ENCODE peak calls at places on chromosomes 7 and 10, in four cellular contexts. B is left lung, F is cardiac muscle cell, O is cardiac septum. J is an unnamed sample.

GRCh38 chr7:45157653-45158401 is at the start of gene RAMP3:
- DNase-seq in B (peak), F (peak), O (peak), J (no peak)

GRCh38 chr10:128185627-128186026 is 59.4 kb upstream of the MKI67 start:
- DNase-seq in B (no peak), F (no peak), O (no peak), J (no peak)

GRCh38 chr10:102654566-102654965 is 10.3 kb downstream of the TRIM8 start:
- DNase-seq in B (peak), F (no peak), O (no peak), J (no peak)

GRCh38 chr7:86207740-86208139 is 436.0 kb upstream of the GRM3 start:
- DNase-seq in B (no peak), F (no peak), O (no peak), J (no peak)

GRCh38 chr7:30450123-30450982 is 28.2 kb downstream of the NOD1 start:
- DNase-seq in B (no peak), F (no peak), O (no peak), J (no peak)

GRCh38 chr7:17832820-17833219 is 107.5 kb downstream of the SNX13 start:
- DNase-seq in B (no peak), F (no peak), O (no peak), J (no peak)

GRCh38 chr7:111710839-111711380 is 148.6 kb upstream of the IMMP2L start:
- DNase-seq in B (no peak), F (no peak), O (no peak), J (no peak)

GRCh38 chr10:71920540-71921318 is 43.5 kb upstream of the CHST3 start:
- DNase-seq in B (no peak), F (no peak), O (no peak), J (no peak)

GRCh38 chr7:76262683-76263402 is 39.6 kb upstream of the HSPB1 start:
- DNase-seq in B (no peak), F (peak), O (no peak), J (peak)

GRCh38 chr10:128052696-128053095 is 73.5 kb downstream of the MKI67 start:
- DNase-seq in B (no peak), F (no peak), O (peak), J (no peak)

GRCh38 chr10:51522858-51523257 is 176.5 kb downstream of the CSTF2T start:
- DNase-seq in B (no peak), F (no peak), O (no peak), J (no peak)

GRCh38 chr10:121289800-121290199 is 308.4 kb downstream of the FGFR2 start:
- DNase-seq in B (no peak), F (no peak), O (no peak), J (no peak)

GRCh38 chr10:16274911-16275310 is 161.9 kb upstream of the PTER start:
- DNase-seq in B (no peak), F (no peak), O (no peak), J (no peak)

GRCh38 chr7:143938522-143939243 is 3.6 kb downstream of the OR2F2 start:
- DNase-seq in B (no peak), F (no peak), O (no peak), J (no peak)

GRCh38 chr10:109115179-109115578 is 808.1 kb downstream of the XPNPEP1 start:
- DNase-seq in B (no peak), F (no peak), O (no peak), J (no peak)

GRCh38 chr10:70889291-70889690 is 926 bp upstream of the PCBD1 start:
- DNase-seq in B (no peak), F (no peak), O (no peak), J (no peak)

GRCh38 chr7:130371059-130371458 is 9.2 kb upstream of the CPA1 start:
- DNase-seq in B (no peak), F (no peak), O (no peak), J (no peak)

GRCh38 chr7:33868151-33868550 is 37.2 kb upstream of the BMPER start:
- DNase-seq in B (no peak), F (no peak), O (no peak), J (no peak)

GRCh38 chr7:988426-988911 is 5.5 kb downstream of the CYP2W1 start:
- DNase-seq in B (peak), F (no peak), O (no peak), J (no peak)

GRCh38 chr7:70492641-70493040 is 639.3 kb upstream of the GALNT17 start:
- DNase-seq in B (no peak), F (no peak), O (no peak), J (no peak)

GRCh38 chr10:128067691-128068397 is 58.4 kb downstream of the MKI67 start:
- DNase-seq in B (no peak), F (no peak), O (no peak), J (peak)

GRCh38 chr10:26738354-26738753 is 40.9 kb downstream of the PDSS1 start:
- DNase-seq in B (no peak), F (no peak), O (no peak), J (peak)

GRCh38 chr10:123998197-123999141 is 94.9 kb downstream of the CHST15 start:
- DNase-seq in B (no peak), F (no peak), O (no peak), J (no peak)

GRCh38 chr7:50197547-50197946 is 104.5 kb upstream of the ZPBP start:
- DNase-seq in B (no peak), F (no peak), O (no peak), J (no peak)

GRCh38 chr10:43125274-43125845 is 12.9 kb upstream of the CSGALNACT2 start:
- DNase-seq in B (no peak), F (no peak), O (peak), J (no peak)

GRCh38 chr7:37698271-37698670 is 14.7 kb downstream of the GPR141 start:
- DNase-seq in B (no peak), F (no peak), O (no peak), J (no peak)